ENCODE peak calls at places on chromosomes 6 and 20, in four cellular contexts. I is H1, A is mesendoderm, X is IMR-90. E is an unnamed sample.

GRCh38 chr20:35111141-35111888 is 18.7 kb upstream of the TRPC4AP start:
- DNase-seq in X (peak), A (no peak), I (no peak), E (no peak)

GRCh38 chr6:116444092-116444491 is 17.1 kb upstream of the CALHM6 start:
- DNase-seq in A (peak), X (peak), I (no peak), E (no peak)

GRCh38 chr6:144394209-144394608 is 109.1 kb downstream of the UTRN start:
- DNase-seq in I (no peak), A (no peak), X (no peak), E (no peak)

GRCh38 chr20:19380211-19380610 is 167.8 kb downstream of the SLC24A3 start:
- DNase-seq in A (no peak), X (no peak), I (no peak), E (no peak)

GRCh38 chr6:22071655-22072054 is 225.2 kb downstream of the PRL start:
- DNase-seq in X (peak), I (no peak), A (peak), E (peak)

GRCh38 chr6:17169291-17169690 is 67.4 kb downstream of the STMND1 start:
- DNase-seq in A (no peak), I (no peak), X (peak), E (no peak)

GRCh38 chr20:37977786-37978185 is 55.5 kb downstream of the TTI1 start:
- DNase-seq in I (peak), X (no peak), A (no peak), E (no peak)

GRCh38 chr20:20820104-20820503 is 107.7 kb upstream of the RALGAPA2 start:
- DNase-seq in X (no peak), I (peak), A (peak), E (peak)

GRCh38 chr6:110826236-110827129 is 11.2 kb upstream of the CDK19 start:
- DNase-seq in I (no peak), X (peak), A (peak), E (no peak)

GRCh38 chr6:138804986-138805385 is 9.1 kb downstream of the ECT2L start:
- DNase-seq in I (no peak), A (no peak), X (peak), E (no peak)

GRCh38 chr20:34891166-34892062 is 15.0 kb downstream of the ACSS2 start:
- DNase-seq in I (no peak), X (peak), A (no peak), E (no peak)

GRCh38 chr20:19212524-19213502 is at the start of gene SLC24A3:
- DNase-seq in X (no peak), A (peak), I (peak), E (peak)

GRCh38 chr20:57980526-57980925 is 247.9 kb downstream of the ANKRD60 start:
- DNase-seq in I (no peak), A (no peak), X (no peak), E (no peak)
- H3K56ac ChIP-seq in I (no peak), A (no peak), X (no peak), E (no peak)

GRCh38 chr6:137536104-137536773 is 42.0 kb upstream of the OLIG3 start:
- DNase-seq in A (no peak), X (no peak), I (no peak), E (no peak)

GRCh38 chr6:137531376-137532092 is 37.3 kb upstream of the OLIG3 start:
- DNase-seq in I (no peak), X (no peak), A (no peak), E (no peak)

DNA sequence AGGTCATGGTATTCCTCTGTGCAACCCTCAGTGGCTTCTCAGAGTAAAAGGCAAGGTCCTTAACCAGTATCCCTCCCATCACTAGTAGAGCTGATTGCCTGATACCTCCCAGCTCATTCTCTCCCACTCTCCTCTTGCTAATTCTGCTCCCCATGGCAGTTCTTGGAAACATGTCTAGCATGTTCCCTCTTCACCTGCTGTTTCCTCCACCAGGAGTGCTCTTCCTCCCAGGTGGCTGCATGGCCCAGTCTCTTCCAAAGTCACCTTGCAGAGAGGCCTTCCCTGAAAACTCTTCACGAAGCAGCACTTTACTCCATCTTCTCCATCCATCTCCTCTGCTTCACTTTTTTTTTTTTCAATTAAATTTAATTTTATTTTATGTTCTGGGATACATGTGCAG is 36.2 kb upstream of the OLIG3 start:
- DNase-seq in X (no peak), A (no peak), I (no peak), E (no peak)
- H3K56ac ChIP-seq in X (no peak), A (no peak), I (no peak), E (no peak)

GRCh38 chr20:46378390-46379009 is 27.9 kb downstream of the ELMO2 start:
- DNase-seq in X (no peak), A (no peak), I (no peak), E (no peak)
- H3K56ac ChIP-seq in X (no peak), A (no peak), I (no peak), E (no peak)

GRCh38 chr6:165602291-165602690 is 60.8 kb downstream of the PDE10A start:
- DNase-seq in I (no peak), A (no peak), X (no peak), E (no peak)

GRCh38 chr6:165597821-165598220 is 65.2 kb downstream of the PDE10A start:
- DNase-seq in A (no peak), I (no peak), X (no peak), E (no peak)

GRCh38 chr6:165599121-165599520 is 63.9 kb downstream of the PDE10A start:
- DNase-seq in A (no peak), X (no peak), I (no peak), E (no peak)

GRCh38 chr6:165599596-165600487 is 63.2 kb downstream of the PDE10A start:
- DNase-seq in A (no peak), X (no peak), I (no peak), E (no peak)

DNA sequence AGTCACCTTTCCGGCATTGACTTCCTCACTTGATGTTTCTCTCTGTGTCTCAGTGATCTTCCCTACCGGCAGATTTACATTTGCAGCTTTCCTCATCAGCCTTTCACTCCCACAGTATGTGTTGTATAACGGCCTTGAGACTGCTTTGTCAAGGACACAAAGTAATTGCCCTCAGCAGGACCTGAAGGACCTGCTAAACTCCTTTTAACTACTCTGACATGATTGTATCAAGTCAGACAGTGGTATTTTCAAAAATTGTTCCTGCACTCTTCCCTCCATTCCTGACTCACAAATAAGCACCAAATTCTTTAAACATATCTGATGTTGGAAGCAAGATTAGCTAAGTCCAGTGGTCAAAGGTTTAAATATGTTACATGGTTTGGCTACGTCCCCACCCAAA is 62.4 kb downstream of the PDE10A start:
- DNase-seq in X (no peak), A (peak), I (no peak), E (no peak)
- H3K56ac ChIP-seq in X (no peak), A (no peak), I (no peak), E (no peak)

E was measured in H9.